ENCODE peak calls at places on chromosome 9, in nine cellular contexts. C is endothelial cell, F is A673, K is GM13976, E is thoracic aorta, S is Calu3, A is brain microvascular endothelial cell, T is GM12864, Z is neural progenitor cell. H is an unnamed sample.

GRCh38 chr9:124941689-124942561 is 1.0 kb upstream of the GOLGA1 start:
- DNase-seq in Z (peak; percentile 62), K (no peak), E (no peak), A (peak; percentile 35), F (peak; percentile 43), C (peak; percentile 45), S (peak; percentile 13), T (no peak), H (peak; percentile 74)

GRCh38 chr9:99561435-99562262 is 260.0 kb upstream of the NR4A3 start:
- DNase-seq in T (no peak), C (no peak), E (no peak), K (no peak), Z (no peak), A (no peak), F (peak; percentile 64), S (no peak), H (no peak)

GRCh38 chr9:32672478-32672877 is 37.0 kb upstream of the TAF1L start:
- DNase-seq in A (peak; percentile 19), T (no peak), Z (no peak), S (no peak), E (no peak), C (no peak), K (no peak), F (no peak), H (no peak)

GRCh38 chr9:382383-382782 is 167.7 kb downstream of the DOCK8 start:
- DNase-seq in Z (no peak), A (no peak), S (no peak), C (no peak), T (no peak), E (no peak), F (no peak), K (no peak), H (peak; percentile 46)

GRCh38 chr9:93958121-93958874 is 3.1 kb upstream of the BARX1 start:
- DNase-seq in C (no peak), A (no peak), T (no peak), K (no peak), S (no peak), F (no peak), Z (peak; percentile 74), E (no peak), H (no peak)

GRCh38 chr9:110298028-110298605 is 39.5 kb downstream of the TXNDC8 start:
- DNase-seq in C (no peak), T (no peak), E (no peak), A (no peak), Z (no peak), S (no peak), F (no peak), K (no peak), H (no peak)

GRCh38 chr9:86909388-86909787 is 37.9 kb downstream of the GAS1 start:
- DNase-seq in S (no peak), E (no peak), K (no peak), F (no peak), T (no peak), Z (no peak), C (no peak), A (peak; percentile 9), H (no peak)

GRCh38 chr9:122930541-122930932 is 775 bp downstream of the ZBTB26 start:
- DNase-seq in F (no peak), E (no peak), T (no peak), S (no peak), C (no peak), A (no peak), K (no peak), Z (no peak), H (no peak)

GRCh38 chr9:107242073-107243063 is 40.7 kb upstream of the RAD23B start:
- DNase-seq in T (no peak), Z (no peak), C (no peak), E (no peak), S (no peak), F (no peak), A (no peak), K (no peak), H (no peak)

GRCh38 chr9:84340535-84340934 is at the start of gene SLC28A3:
- DNase-seq in C (no peak), E (no peak), T (no peak), Z (peak; percentile 11), K (no peak), A (no peak), S (peak; percentile 28), F (no peak), H (peak; percentile 16)

GRCh38 chr9:2291980-2292704 is 277.0 kb downstream of the SMARCA2 start:
- DNase-seq in K (no peak), T (no peak), Z (no peak), C (no peak), F (peak; percentile 18), E (no peak), A (no peak), S (peak; percentile 12), H (no peak)

GRCh38 chr9:26053954-26054353 is 375.7 kb upstream of the TUSC1 start:
- DNase-seq in A (no peak), E (no peak), K (no peak), Z (no peak), C (no peak), S (no peak), T (no peak), F (no peak), H (no peak)

GRCh38 chr9:18826248-18826647 is 206.8 kb downstream of the SAXO1 start:
- DNase-seq in E (no peak), K (no peak), S (no peak), A (no peak), C (no peak), Z (peak; percentile 23), F (no peak), T (no peak), H (peak; percentile 12)

GRCh38 chr9:10054456-10054855 is 558.3 kb downstream of the PTPRD start:
- DNase-seq in F (no peak), S (no peak), A (no peak), T (no peak), K (no peak), Z (no peak), C (no peak), E (no peak), H (no peak)

DNA sequence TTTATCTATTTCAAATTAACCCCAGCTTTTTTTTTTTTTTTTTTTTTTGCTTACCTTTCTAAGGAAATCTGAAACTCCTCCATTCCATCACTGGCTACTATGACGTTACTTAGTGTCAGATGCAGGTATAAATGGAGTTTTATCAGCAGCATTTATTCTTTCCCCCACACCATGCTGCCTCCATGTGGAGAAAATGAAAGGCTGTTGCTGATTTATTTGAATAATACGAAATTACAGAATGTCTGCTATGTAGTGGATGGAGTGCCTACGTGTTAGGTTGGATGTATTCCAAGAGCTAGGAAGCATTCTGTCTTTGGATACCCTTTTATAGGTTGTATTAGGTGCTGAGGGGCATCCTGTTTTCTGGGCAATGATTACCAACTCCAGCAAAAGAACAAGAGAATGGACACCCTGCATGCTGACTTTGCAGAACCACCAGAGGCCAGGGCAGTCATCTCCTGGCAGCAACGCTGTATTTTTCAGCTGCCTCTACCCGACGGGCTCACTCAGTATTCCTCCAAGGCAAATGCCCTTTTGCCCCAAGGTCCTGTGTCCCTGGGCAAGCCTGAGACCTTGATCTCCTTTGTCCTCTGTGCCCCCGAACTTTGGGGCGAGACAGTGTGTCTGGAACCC is 199.5 kb downstream of the ALDH1A1 start:
- DNase-seq in T (no peak), F (peak; percentile 5), A (peak; percentile 3), E (no peak), S (peak; percentile 17), Z (no peak), C (no peak), K (no peak), H (no peak)
- TF ChIP-seq CTCF in T (no peak), F (peak; percentile 40), A (peak; percentile 56), E (peak; percentile 15), S (no peak), Z (peak; percentile 16), C (no peak), K (no peak), H (no peak)

DNA sequence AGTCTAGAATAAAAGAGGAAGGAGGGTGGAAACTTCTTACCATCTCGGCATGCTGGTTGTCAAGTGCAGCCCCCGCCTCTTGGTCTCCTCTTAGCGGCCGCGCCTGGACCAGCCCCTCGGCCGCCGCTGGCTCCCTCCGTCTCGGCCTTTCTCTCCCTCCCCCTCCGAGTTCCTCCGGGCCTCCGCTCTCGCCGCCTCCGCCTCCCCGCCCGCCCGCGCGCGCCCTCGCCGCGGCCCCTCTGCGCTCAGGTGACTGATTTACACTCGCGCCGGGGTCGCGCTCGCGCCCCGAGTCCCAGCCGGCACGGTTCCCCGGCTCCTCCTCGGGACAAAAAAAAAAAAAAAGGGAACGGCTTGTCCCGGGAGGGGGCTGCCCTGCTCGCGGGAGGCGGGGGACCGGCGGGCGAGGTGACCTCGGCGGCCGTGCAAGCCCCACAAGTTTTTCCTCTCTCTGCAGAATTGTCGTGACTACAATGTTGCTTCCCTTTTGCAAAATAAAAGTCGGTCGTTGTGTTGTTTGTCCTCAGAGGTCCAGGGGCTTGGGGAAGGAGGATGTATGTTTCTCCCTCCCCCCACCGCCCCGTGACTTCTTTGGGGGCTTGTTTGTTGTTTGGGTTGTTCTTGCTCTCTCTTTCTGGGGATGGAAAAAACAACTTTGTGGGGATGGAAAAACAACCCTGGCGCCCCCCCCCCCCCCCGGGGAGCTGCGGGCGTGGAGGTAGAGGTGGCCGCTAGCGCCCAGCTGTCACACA is at the start of gene BNC2:
- DNase-seq in E (no peak), Z (peak; percentile 84), K (peak; percentile 47), T (no peak), S (peak; percentile 7), C (peak; percentile 75), A (peak; percentile 52), F (peak; percentile 7), H (peak; percentile 53)
- TF ChIP-seq CTCF in E (no peak), Z (peak; percentile 19), K (no peak), T (no peak), S (no peak), C (no peak), A (peak; percentile 28), F (no peak), H (no peak)

GRCh38 chr9:88076286-88077070 is 61.8 kb downstream of the SPATA31C2 start:
- DNase-seq in Z (peak; percentile 83), C (peak; percentile 58), A (peak; percentile 59), S (peak; percentile 86), T (no peak), E (peak; percentile 15), F (peak; percentile 84), K (peak; percentile 37), H (peak; percentile 54)
- TF ChIP-seq CTCF in Z (peak; percentile 33), C (no peak), A (peak; percentile 42), S (no peak), T (no peak), E (peak; percentile 8), F (peak; percentile 59), K (no peak), H (peak; percentile 48)

DNA sequence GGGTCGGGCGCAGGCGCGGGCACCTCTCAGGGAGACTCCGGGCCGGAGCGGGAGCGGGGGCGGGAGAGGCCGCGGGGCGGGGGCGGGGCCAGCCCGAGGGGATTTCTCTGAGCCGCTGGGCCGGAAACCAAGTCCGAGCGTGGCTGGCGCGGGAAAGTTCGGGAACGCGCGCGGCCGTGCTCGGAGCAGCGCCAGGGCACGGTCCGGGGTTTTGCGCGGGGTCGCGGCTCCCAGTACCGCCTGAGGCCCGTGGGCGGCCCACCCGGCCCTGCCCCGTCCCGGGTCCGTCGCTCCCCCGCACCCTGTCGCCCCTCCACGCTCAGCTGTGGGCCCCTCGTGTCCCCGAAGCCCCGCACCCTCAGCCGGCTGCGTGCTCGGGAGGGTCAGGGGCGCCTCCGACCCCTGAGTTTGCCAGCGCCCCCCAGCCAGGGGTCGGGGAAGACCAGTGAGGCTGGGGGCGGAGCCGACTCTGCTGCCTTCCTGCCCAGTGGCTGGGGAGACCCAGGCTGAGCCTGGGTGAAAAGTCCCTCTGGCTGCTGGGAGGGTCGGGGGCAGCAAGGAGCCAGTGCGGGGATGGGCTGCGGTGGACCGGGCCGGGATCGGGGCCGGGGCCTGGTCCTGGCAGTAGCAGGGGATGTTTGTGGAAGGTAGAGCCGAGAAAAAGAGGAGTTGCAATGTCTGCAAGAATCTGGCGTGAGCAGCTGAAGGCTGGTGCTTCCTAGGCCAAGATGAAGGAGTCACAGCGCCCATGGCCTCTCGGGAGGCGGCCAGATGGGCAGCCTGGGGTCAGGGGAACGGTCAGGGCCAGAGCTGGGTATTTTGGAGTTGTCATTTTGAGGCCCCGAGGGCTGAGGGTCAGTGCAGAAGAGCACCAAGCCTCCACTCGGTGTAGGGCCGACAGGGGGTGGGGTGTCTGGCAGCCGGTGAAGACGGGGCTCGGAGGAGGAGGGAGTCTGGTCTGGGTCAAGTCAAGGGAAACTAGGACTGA is 588 bp downstream of the TRAF2 start:
- DNase-seq in E (no peak), Z (peak; percentile 80), A (no peak), C (peak; percentile 59), K (peak; percentile 87), T (no peak), F (peak; percentile 29), S (peak; percentile 17), H (peak; percentile 39)
- TF ChIP-seq CTCF in E (no peak), Z (no peak), A (peak; percentile 14), C (no peak), K (no peak), T (no peak), F (no peak), S (no peak), H (no peak)

H was measured in WERI-Rb-1.